ENCODE peak calls at places on chromosomes 16 and 17, in five cellular contexts. One of them, this sample, is unnamed.

GRCh38 chr16:5032748-5033167 is 977 bp downstream of the NAGPA start:
- DNase-seq in foreskin fibroblast: no peak
- DNase-seq in kidney tubule cell: peak
- DNase-seq in nucleus accumbens: no peak
- DNase-seq in HuH-7: no peak
- DNase-seq in this sample: peak

GRCh38 chr17:3447625-3448024 is 14.0 kb upstream of the OR1E2 start:
- DNase-seq in foreskin fibroblast: no peak
- DNase-seq in HuH-7: no peak
- DNase-seq in kidney tubule cell: peak
- DNase-seq in nucleus accumbens: no peak
- DNase-seq in this sample: no peak

GRCh38 chr17:4540224-4541040 is 14.8 kb downstream of the MYBBP1A start:
- DNase-seq in kidney tubule cell: peak
- DNase-seq in foreskin fibroblast: no peak
- DNase-seq in HuH-7: peak
- DNase-seq in nucleus accumbens: no peak
- DNase-seq in this sample: no peak

GRCh38 chr16:48194828-48195566 is 39.2 kb upstream of the ABCC12 start:
- DNase-seq in nucleus accumbens: no peak
- DNase-seq in foreskin fibroblast: no peak
- DNase-seq in HuH-7: peak
- DNase-seq in kidney tubule cell: peak
- DNase-seq in this sample: no peak

GRCh38 chr16:3283525-3284447 is 495 bp downstream of the ZNF263 start:
- DNase-seq in nucleus accumbens: no peak
- DNase-seq in HuH-7: no peak
- DNase-seq in kidney tubule cell: peak
- DNase-seq in foreskin fibroblast: no peak
- DNase-seq in this sample: no peak

GRCh38 chr17:48814504-48814903 is 2.5 kb downstream of the TTLL6 start:
- DNase-seq in foreskin fibroblast: peak
- DNase-seq in nucleus accumbens: no peak
- DNase-seq in HuH-7: peak
- DNase-seq in kidney tubule cell: peak
- DNase-seq in this sample: peak

GRCh38 chr16:34078697-34079096 is 619.3 kb downstream of the TP53TG3F start:
- DNase-seq in HuH-7: no peak
- DNase-seq in nucleus accumbens: no peak
- DNase-seq in kidney tubule cell: no peak
- DNase-seq in foreskin fibroblast: peak
- DNase-seq in this sample: no peak

GRCh38 chr17:45087978-45088377 is 26.9 kb downstream of the NMT1 start:
- DNase-seq in kidney tubule cell: no peak
- DNase-seq in foreskin fibroblast: no peak
- DNase-seq in nucleus accumbens: no peak
- DNase-seq in HuH-7: no peak
- DNase-seq in this sample: no peak

GRCh38 chr17:38600416-38600815 is 5.3 kb downstream of the SRCIN1 start:
- DNase-seq in foreskin fibroblast: no peak
- DNase-seq in HuH-7: no peak
- DNase-seq in nucleus accumbens: no peak
- DNase-seq in kidney tubule cell: no peak
- DNase-seq in this sample: no peak

GRCh38 chr16:1899641-1900451 is 18.4 kb downstream of the HS3ST6 start:
- DNase-seq in nucleus accumbens: no peak
- DNase-seq in kidney tubule cell: no peak
- DNase-seq in HuH-7: no peak
- DNase-seq in foreskin fibroblast: no peak
- DNase-seq in this sample: no peak

GRCh38 chr17:7838291-7839075 is 4.5 kb downstream of the KDM6B start:
- DNase-seq in foreskin fibroblast: peak
- DNase-seq in kidney tubule cell: peak
- DNase-seq in HuH-7: peak
- DNase-seq in nucleus accumbens: no peak
- DNase-seq in this sample: peak

GRCh38 chr17:62899349-62899748 is 66.7 kb upstream of the TANC2 start:
- DNase-seq in foreskin fibroblast: no peak
- DNase-seq in kidney tubule cell: peak
- DNase-seq in nucleus accumbens: no peak
- DNase-seq in HuH-7: no peak
- DNase-seq in this sample: no peak

GRCh38 chr17:1916339-1916738 is 86.5 kb downstream of the RPA1 start:
- DNase-seq in nucleus accumbens: no peak
- DNase-seq in foreskin fibroblast: no peak
- DNase-seq in kidney tubule cell: no peak
- DNase-seq in HuH-7: no peak
- DNase-seq in this sample: no peak

GRCh38 chr17:13393841-13394710 is 207.7 kb downstream of the HS3ST3A1 start:
- DNase-seq in nucleus accumbens: no peak
- DNase-seq in foreskin fibroblast: peak
- DNase-seq in kidney tubule cell: peak
- DNase-seq in HuH-7: no peak
- DNase-seq in this sample: no peak

GRCh38 chr16:78996806-78997205 is 603.7 kb downstream of the MAF start:
- DNase-seq in kidney tubule cell: no peak
- DNase-seq in foreskin fibroblast: no peak
- DNase-seq in HuH-7: no peak
- DNase-seq in nucleus accumbens: no peak
- DNase-seq in this sample: no peak

GRCh38 chr17:61467416-61468262 is 15.4 kb downstream of the TBX4 start:
- DNase-seq in foreskin fibroblast: peak
- DNase-seq in HuH-7: peak
- DNase-seq in nucleus accumbens: no peak
- DNase-seq in kidney tubule cell: peak
- DNase-seq in this sample: peak

GRCh38 chr17:77191266-77191665 is 50.5 kb downstream of the SEC14L1 start:
- DNase-seq in nucleus accumbens: no peak
- DNase-seq in kidney tubule cell: no peak
- DNase-seq in HuH-7: no peak
- DNase-seq in foreskin fibroblast: no peak
- DNase-seq in this sample: no peak

GRCh38 chr17:55689672-55690071 is 33.0 kb downstream of the TMEM100 start:
- DNase-seq in HuH-7: no peak
- DNase-seq in kidney tubule cell: no peak
- DNase-seq in foreskin fibroblast: no peak
- DNase-seq in nucleus accumbens: no peak
- DNase-seq in this sample: no peak

GRCh38 chr17:77098884-77099545 is 41.8 kb upstream of the SEC14L1 start:
- DNase-seq in HuH-7: peak
- DNase-seq in nucleus accumbens: no peak
- DNase-seq in foreskin fibroblast: peak
- DNase-seq in kidney tubule cell: no peak
- DNase-seq in this sample: no peak

GRCh38 chr17:61353615-61354014 is 46.0 kb upstream of the TBX2 start:
- DNase-seq in HuH-7: no peak
- DNase-seq in kidney tubule cell: no peak
- DNase-seq in foreskin fibroblast: no peak
- DNase-seq in nucleus accumbens: no peak
- DNase-seq in this sample: no peak

GRCh38 chr16:85347213-85347591 is 234.9 kb upstream of the CIBAR2 start:
- DNase-seq in foreskin fibroblast: no peak
- DNase-seq in nucleus accumbens: no peak
- DNase-seq in kidney tubule cell: no peak
- DNase-seq in HuH-7: peak
- DNase-seq in this sample: peak

GRCh38 chr16:81081007-81081406 is 4.0 kb upstream of the C16orf46 start:
- DNase-seq in foreskin fibroblast: no peak
- DNase-seq in HuH-7: no peak
- DNase-seq in kidney tubule cell: no peak
- DNase-seq in nucleus accumbens: no peak
- DNase-seq in this sample: no peak

GRCh38 chr16:27400751-27401620 is 988 bp upstream of the IL21R start:
- DNase-seq in kidney tubule cell: no peak
- DNase-seq in foreskin fibroblast: peak
- DNase-seq in HuH-7: no peak
- DNase-seq in nucleus accumbens: no peak
- DNase-seq in this sample: no peak

GRCh38 chr16:89922884-89923639 is at the start of gene TUBB3:
- DNase-seq in kidney tubule cell: peak
- DNase-seq in HuH-7: peak
- DNase-seq in nucleus accumbens: peak
- DNase-seq in foreskin fibroblast: peak
- DNase-seq in this sample: peak

GRCh38 chr17:28940142-28940541 is 11.2 kb downstream of the PHF12 start:
- DNase-seq in kidney tubule cell: no peak
- DNase-seq in HuH-7: no peak
- DNase-seq in foreskin fibroblast: no peak
- DNase-seq in nucleus accumbens: no peak
- DNase-seq in this sample: no peak

GRCh38 chr17:57985675-57985974 is 2.4 kb downstream of the VEZF1 start:
- DNase-seq in foreskin fibroblast: peak
- DNase-seq in HuH-7: no peak
- DNase-seq in kidney tubule cell: peak
- DNase-seq in nucleus accumbens: no peak
- DNase-seq in this sample: no peak

GRCh38 chr17:17433260-17433659 is 43.5 kb upstream of the MED9 start:
- DNase-seq in kidney tubule cell: no peak
- DNase-seq in foreskin fibroblast: peak
- DNase-seq in nucleus accumbens: no peak
- DNase-seq in HuH-7: no peak
- DNase-seq in this sample: no peak

GRCh38 chr17:73520369-73520761 is 123.9 kb downstream of the SDK2 start:
- DNase-seq in foreskin fibroblast: no peak
- DNase-seq in kidney tubule cell: no peak
- DNase-seq in HuH-7: no peak
- DNase-seq in nucleus accumbens: no peak
- DNase-seq in this sample: no peak

GRCh38 chr16:81494434-81494806 is 49.8 kb downstream of the CMIP start:
- DNase-seq in kidney tubule cell: no peak
- DNase-seq in nucleus accumbens: no peak
- DNase-seq in foreskin fibroblast: no peak
- DNase-seq in HuH-7: no peak
- DNase-seq in this sample: no peak

GRCh38 chr17:77618173-77618572 is 340.3 kb upstream of the TNRC6C start:
- DNase-seq in nucleus accumbens: no peak
- DNase-seq in foreskin fibroblast: no peak
- DNase-seq in HuH-7: no peak
- DNase-seq in kidney tubule cell: no peak
- DNase-seq in this sample: no peak

GRCh38 chr17:49440581-49440980 is 25.9 kb upstream of the PHB1 start:
- DNase-seq in kidney tubule cell: no peak
- DNase-seq in nucleus accumbens: no peak
- DNase-seq in foreskin fibroblast: no peak
- DNase-seq in HuH-7: no peak
- DNase-seq in this sample: no peak

GRCh38 chr16:2238396-2239230 is 2.4 kb downstream of the DNASE1L2 start:
- DNase-seq in kidney tubule cell: no peak
- DNase-seq in foreskin fibroblast: no peak
- DNase-seq in HuH-7: no peak
- DNase-seq in nucleus accumbens: no peak
- DNase-seq in this sample: no peak

GRCh38 chr16:55778718-55779117 is 54.2 kb downstream of the CES1 start:
- DNase-seq in HuH-7: no peak
- DNase-seq in kidney tubule cell: no peak
- DNase-seq in foreskin fibroblast: no peak
- DNase-seq in nucleus accumbens: no peak
- DNase-seq in this sample: no peak

GRCh38 chr16:82034981-82035612 is at the start of gene HSD17B2:
- DNase-seq in nucleus accumbens: no peak
- DNase-seq in foreskin fibroblast: no peak
- DNase-seq in HuH-7: peak
- DNase-seq in kidney tubule cell: peak
- DNase-seq in this sample: no peak

GRCh38 chr16:69286941-69287713 is 24.0 kb upstream of the VPS4A start:
- DNase-seq in kidney tubule cell: peak
- DNase-seq in nucleus accumbens: no peak
- DNase-seq in foreskin fibroblast: peak
- DNase-seq in HuH-7: no peak
- DNase-seq in this sample: peak

GRCh38 chr17:69235338-69236058 is 6.9 kb upstream of the ABCA10 start:
- DNase-seq in foreskin fibroblast: peak
- DNase-seq in kidney tubule cell: peak
- DNase-seq in nucleus accumbens: peak
- DNase-seq in HuH-7: peak
- DNase-seq in this sample: peak